ENCODE peak calls at places on chromosomes 5 and 9, in six cellular contexts. K, B, O, I, C and U are unnamed samples. For H3K4me1, the result is how much of the 10 kb centered on the place peaks cover.

GRCh38 chr5:18527017-18527416 is 892.8 kb downstream of the TAF11L14 start:
- DNase-seq in O (no peak), K (no peak), I (no peak), B (no peak), C (no peak), U (no peak)

GRCh38 chr9:120366646-120367019 is 213.3 kb downstream of the CDK5RAP2 start:
- DNase-seq in O (no peak), K (peak), C (no peak), I (peak), B (peak), U (no peak)

GRCh38 chr5:7897014-7897600 is 28.2 kb downstream of the MTRR start:
- DNase-seq in O (no peak), B (no peak), C (no peak), I (peak), K (peak), U (no peak)

GRCh38 chr9:134491436-134491835 is 150.2 kb upstream of the COL5A1 start:
- DNase-seq in B (no peak), C (no peak), I (no peak), K (no peak), O (no peak), U (no peak)

GRCh38 chr5:32190094-32190493 is 16.0 kb upstream of the GOLPH3 start:
- DNase-seq in B (no peak), K (peak), C (no peak), I (no peak), O (no peak), U (no peak)

GRCh38 chr5:54577542-54577941 is 60.0 kb downstream of the SNX18 start:
- DNase-seq in K (no peak), I (no peak), C (no peak), B (no peak), O (no peak), U (no peak)

GRCh38 chr9:107665057-107665456 is 175.5 kb upstream of the KLF4 start:
- DNase-seq in K (no peak), I (no peak), B (no peak), O (no peak), C (no peak), U (no peak)

GRCh38 chr9:132160802-132161742 is 786 bp upstream of the NTNG2 start:
- DNase-seq in C (no peak), I (peak), B (no peak), K (peak), O (no peak), U (no peak)

GRCh38 chr9:127159949-127160610 is 37.6 kb upstream of the ANGPTL2 start:
- DNase-seq in C (no peak), K (no peak), O (peak), B (peak), I (no peak), U (peak)

GRCh38 chr5:68251386-68251785 is 35.8 kb downstream of the PIK3R1 start:
- DNase-seq in B (no peak), O (no peak), I (peak), C (no peak), K (peak), U (no peak)

GRCh38 chr5:168587987-168588386 is 8.8 kb upstream of the PANK3 start:
- DNase-seq in C (no peak), O (no peak), K (no peak), B (no peak), I (no peak), U (no peak)
- H3K27ac ChIP-seq in C (no peak), O (no peak), K (no peak), B (no peak), I (no peak), U (no peak)

GRCh38 chr5:102138243-102138653 is 157.8 kb downstream of the SLCO4C1 start:
- DNase-seq in C (no peak), K (no peak), O (no peak), B (no peak), I (no peak), U (no peak)
- H3K4me1 ChIP-seq in C (under half), K (under half), O (under half), B (under half), I (under half), U (under half)

DNA sequence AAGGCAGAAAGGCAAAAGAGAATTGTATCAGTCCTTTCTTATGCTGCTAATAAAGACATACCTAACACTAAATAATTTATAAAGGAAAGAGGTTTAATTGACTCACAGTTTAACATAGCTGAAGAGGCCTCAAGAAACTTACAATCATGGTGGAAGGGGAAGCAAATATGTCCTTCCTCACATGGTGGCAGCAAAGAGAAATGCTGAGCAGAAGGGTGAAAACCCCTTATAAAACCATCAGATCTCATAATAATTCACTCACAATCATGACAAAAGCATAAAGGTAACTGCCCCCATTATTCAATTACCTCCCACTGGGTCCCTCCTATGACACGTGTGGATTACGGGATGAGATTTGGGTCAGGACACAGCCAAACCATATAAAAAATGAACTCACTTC is 312.5 kb upstream of the PTGER4 start:
- DNase-seq in C (no peak), O (no peak), K (no peak), B (no peak), I (no peak), U (no peak)
- TF ChIP-seq CTCF in C (peak), O (no peak), K (peak), B (no peak), I (no peak), U (no peak)

GRCh38 chr9:85524531-85524930 is 217.2 kb downstream of the AGTPBP1 start:
- DNase-seq in O (no peak), K (no peak), I (no peak), C (no peak), B (no peak), U (no peak)

GRCh38 chr9:85521331-85522197 is 220.2 kb downstream of the AGTPBP1 start:
- DNase-seq in B (no peak), C (no peak), K (no peak), O (no peak), I (no peak), U (no peak)

GRCh38 chr9:85523202-85523601 is 218.6 kb downstream of the AGTPBP1 start:
- DNase-seq in I (no peak), K (no peak), O (no peak), C (no peak), B (no peak), U (no peak)

GRCh38 chr9:85527331-85528015 is 214.3 kb downstream of the AGTPBP1 start:
- DNase-seq in B (no peak), I (no peak), O (no peak), K (no peak), C (no peak), U (no peak)

DNA sequence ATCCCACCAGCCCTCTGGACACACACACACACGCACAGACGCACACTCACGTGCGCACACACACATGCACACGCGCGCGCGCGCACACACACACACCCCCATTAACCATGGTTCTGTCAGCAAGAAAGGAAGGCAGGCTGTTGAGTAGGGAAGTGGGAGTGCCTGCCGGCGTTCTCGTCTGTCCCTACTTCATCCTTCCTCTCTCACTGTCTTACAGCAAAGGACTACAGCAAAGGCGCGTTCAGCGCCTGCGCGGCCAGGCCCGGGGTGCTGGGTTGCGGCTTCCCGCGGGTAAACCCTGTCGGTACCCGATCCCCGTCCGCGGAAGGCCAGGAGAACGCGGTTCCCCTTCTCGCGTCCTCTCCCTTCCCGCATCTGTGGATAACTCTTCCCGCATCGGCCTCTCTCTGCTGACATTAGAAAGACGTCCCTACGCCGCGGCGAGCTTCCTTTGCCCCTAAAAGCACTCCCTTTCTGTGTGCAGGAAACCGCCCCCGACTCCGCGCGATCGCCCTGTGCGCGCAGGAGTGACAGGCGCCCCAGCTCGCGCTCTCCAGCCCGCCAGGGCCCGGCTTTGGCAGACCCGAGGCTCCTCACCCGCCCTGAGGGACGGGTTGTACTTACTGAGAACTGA is 219.2 kb downstream of the AGTPBP1 start:
- DNase-seq in K (peak), C (no peak), O (peak), B (no peak), I (peak), U (no peak)
- H3K27ac ChIP-seq in K (no peak), C (no peak), O (peak), B (no peak), I (no peak), U (no peak)

GRCh38 chr5:139684350-139684880 is 36.3 kb downstream of the CXXC5 start:
- DNase-seq in C (no peak), K (no peak), I (no peak), O (no peak), B (no peak), U (no peak)
- H3K4me1 ChIP-seq in C (half or more), K (under half), I (under half), O (half or more), B (under half), U (half or more)

GRCh38 chr5:118253401-118254061 is 734.8 kb downstream of the DTWD2 start:
- DNase-seq in O (no peak), I (no peak), K (no peak), C (no peak), B (no peak), U (no peak)
- TF ChIP-seq CTCF in O (no peak), I (no peak), K (no peak), C (no peak), B (no peak), U (no peak)

GRCh38 chr5:75558972-75559632 is 47.4 kb downstream of the POLK start:
- DNase-seq in B (no peak), C (no peak), K (no peak), O (no peak), I (no peak), U (no peak)
- H3K27ac ChIP-seq in B (no peak), C (no peak), K (no peak), O (no peak), I (no peak), U (no peak)

GRCh38 chr9:98101416-98101815 is 17.6 kb downstream of the TRIM14 start:
- DNase-seq in C (no peak), B (no peak), K (no peak), I (no peak), O (peak), U (no peak)
- H3K4me1 ChIP-seq in C (under half), B (under half), K (under half), I (under half), O (under half), U (under half)